ENCODE peak calls at places on chromosomes 12 and 14, in nine cellular contexts. F is PC-3; X is left lung; A is CD8-positive, alpha-beta memory T cell; M is esophagus squamous epithelium; U is astrocyte; G is mesendoderm; R is Peyer's patch; Y is right atrium auricular region. C is an unnamed sample.

GRCh38 chr14:22557846-22558220 is 31.2 kb downstream of the DAD1 start:
- DNase-seq in R (no peak), G (no peak), A (no peak), Y (no peak), U (no peak), X (no peak), M (no peak), F (no peak), C (no peak)

GRCh38 chr14:82642425-82642824 is 1108.8 kb upstream of the SEL1L start:
- DNase-seq in X (peak; percentile 43), F (peak; percentile 3), G (peak; percentile 70), Y (no peak), A (no peak), U (no peak), M (no peak), R (no peak), C (no peak)

GRCh38 chr12:77325505-77325904 is 260.1 kb upstream of the E2F7 start:
- DNase-seq in X (peak; percentile 82), G (peak; percentile 13), U (no peak), A (no peak), Y (no peak), F (no peak), R (no peak), M (no peak), C (no peak)

GRCh38 chr12:66188584-66189475 is at the start of gene IRAK3:
- DNase-seq in A (peak; percentile 51), R (peak; percentile 79), F (no peak), U (peak; percentile 20), M (peak; percentile 13), X (peak; percentile 98), G (peak; percentile 58), Y (peak; percentile 97), C (peak; percentile 37)

GRCh38 chr14:81727243-81727642 is 193.6 kb upstream of the SEL1L start:
- DNase-seq in M (no peak), X (no peak), A (no peak), R (no peak), Y (no peak), F (peak; percentile 11), G (no peak), U (peak; percentile 0), C (no peak)

GRCh38 chr12:117900561-117900960 is 68.2 kb downstream of the KSR2 start:
- DNase-seq in A (no peak), M (no peak), U (peak; percentile 51), R (no peak), G (no peak), Y (no peak), X (no peak), F (peak; percentile 96), C (no peak)

GRCh38 chr14:61203059-61203753 is 77.9 kb downstream of the TMEM30B start:
- DNase-seq in F (no peak), G (peak; percentile 15), A (no peak), X (no peak), U (no peak), M (no peak), Y (no peak), R (no peak), C (no peak)

GRCh38 chr14:47606601-47607000 is 68.8 kb downstream of the MDGA2 start:
- DNase-seq in A (no peak), Y (no peak), X (no peak), G (no peak), F (peak; percentile 3), M (no peak), R (no peak), U (no peak), C (no peak)

GRCh38 chr12:116133149-116133548 is 144.3 kb downstream of the MED13L start:
- DNase-seq in X (no peak), F (peak; percentile 43), M (no peak), R (no peak), U (no peak), A (no peak), Y (no peak), G (no peak), C (peak; percentile 75)

GRCh38 chr12:14393736-14394135 is 28.3 kb downstream of the ATF7IP start:
- DNase-seq in X (no peak), A (no peak), M (no peak), Y (no peak), R (no peak), G (no peak), U (peak; percentile 64), F (no peak), C (peak; percentile 42)

DNA sequence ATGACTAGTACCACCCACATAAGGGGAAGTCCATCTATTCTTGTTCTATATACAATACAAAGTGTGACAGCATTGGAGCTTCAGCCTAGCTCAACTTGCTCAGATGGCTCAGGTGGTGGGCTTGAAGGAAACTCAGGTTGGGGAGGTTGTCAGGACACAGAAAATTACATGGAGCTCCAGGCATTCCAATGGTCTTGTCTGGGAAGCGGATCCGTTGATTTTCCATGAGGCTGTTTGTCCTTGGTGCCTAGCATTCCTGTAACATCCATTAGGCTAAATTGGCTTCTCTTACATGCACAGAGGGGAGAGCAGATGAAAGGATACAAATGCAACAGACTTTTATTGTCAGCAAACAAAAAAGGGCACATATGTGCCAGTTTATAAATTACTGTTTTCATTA is 75.5 kb upstream of the OTX2 start:
- DNase-seq in A (no peak), G (peak; percentile 46), Y (no peak), M (no peak), F (no peak), U (no peak), X (no peak), R (no peak), C (no peak)
- H3K27me3 ChIP-seq in A (no peaks in the 10 kb centered on the region), G (no peaks in the 10 kb centered on the region), Y (no peaks in the 10 kb centered on the region), M (no peaks in the 10 kb centered on the region), F (peaks cover 74% of the 10 kb centered on the region), U (no peaks in the 10 kb centered on the region), X (peaks cover 20% of the 10 kb centered on the region), R (no peaks in the 10 kb centered on the region), C (peaks cover 2% of the 10 kb centered on the region)

DNA sequence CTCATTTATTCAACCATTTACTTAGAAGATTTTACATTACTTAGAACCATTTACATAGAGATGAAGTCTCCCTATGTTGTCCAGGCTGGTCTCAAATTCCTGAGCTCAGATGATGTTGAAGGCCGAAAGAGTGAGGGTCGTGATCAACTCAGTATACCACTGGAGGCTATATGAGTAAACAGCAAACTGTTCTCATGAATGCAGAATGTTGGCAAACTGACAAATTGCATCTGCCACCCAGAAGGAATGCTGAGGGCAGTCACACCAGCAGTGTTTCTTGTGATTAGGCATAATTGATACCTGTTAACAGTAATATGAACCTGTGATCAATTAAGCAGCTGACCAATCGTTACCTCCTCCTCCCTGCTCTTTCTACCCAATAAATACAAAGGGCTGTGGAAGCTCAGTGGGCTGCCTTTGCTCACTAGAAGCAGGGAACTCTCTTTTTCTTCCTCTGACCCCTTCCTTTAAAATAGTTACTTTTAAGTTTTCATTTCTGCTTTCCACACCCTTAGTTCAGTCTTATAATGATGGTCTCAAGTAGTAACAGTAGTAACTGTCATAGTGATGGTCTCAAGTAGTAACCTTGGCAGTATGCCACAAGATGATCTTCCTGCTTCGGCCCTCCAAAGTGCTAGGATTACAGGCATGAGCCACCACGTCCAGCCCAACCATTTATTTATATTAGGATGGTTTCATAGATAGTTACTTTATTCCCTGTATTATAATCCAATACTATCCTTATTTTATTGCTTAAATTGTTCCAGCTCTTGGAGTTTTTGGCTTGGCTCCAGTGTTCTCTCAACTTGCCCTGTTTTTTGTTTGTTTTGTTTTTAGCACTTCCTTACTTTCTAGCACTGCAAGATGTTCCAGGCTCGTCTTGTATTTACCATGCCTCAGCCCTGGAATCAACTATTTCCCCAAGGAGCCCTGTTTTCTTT is 25.8 kb downstream of the LIMA1 start:
- DNase-seq in G (no peak), U (no peak), Y (no peak), M (no peak), X (no peak), F (peak; percentile 65), R (no peak), A (no peak), C (peak; percentile 32)
- H3K4me1 ChIP-seq in G (no peaks in the 10 kb centered on the region), U (peaks cover 16% of the 10 kb centered on the region), Y (no peaks in the 10 kb centered on the region), M (peaks cover 7% of the 10 kb centered on the region), X (peaks cover 16% of the 10 kb centered on the region), F (peaks cover 83% of the 10 kb centered on the region), R (no peaks in the 10 kb centered on the region), A (no peaks in the 10 kb centered on the region), C (peaks cover 56% of the 10 kb centered on the region)

GRCh38 chr12:51689972-51690371 is 98.9 kb downstream of the SCN8A start:
- DNase-seq in M (no peak), Y (no peak), X (no peak), A (no peak), U (no peak), R (no peak), G (no peak), F (no peak), C (no peak)

GRCh38 chr12:51693569-51693968 is 102.5 kb downstream of the SCN8A start:
- DNase-seq in R (no peak), Y (no peak), A (no peak), G (no peak), X (no peak), F (no peak), U (no peak), M (no peak), C (no peak)

GRCh38 chr12:51695241-51696010 is 104.4 kb downstream of the SCN8A start:
- DNase-seq in X (no peak), A (no peak), G (peak; percentile 4), R (no peak), M (no peak), U (peak; percentile 10), Y (no peak), F (no peak), C (no peak)

GRCh38 chr12:51694146-51694545 is 103.1 kb downstream of the SCN8A start:
- DNase-seq in F (no peak), U (no peak), R (no peak), M (no peak), X (no peak), G (no peak), Y (no peak), A (no peak), C (no peak)

GRCh38 chr12:51692016-51692415 is 101.0 kb downstream of the SCN8A start:
- DNase-seq in X (no peak), G (no peak), A (no peak), F (no peak), Y (no peak), R (no peak), U (no peak), M (no peak), C (no peak)
- H3K27me3 ChIP-seq in X (no peaks in the 10 kb centered on the region), G (no peaks in the 10 kb centered on the region), A (no peaks in the 10 kb centered on the region), F (no peaks in the 10 kb centered on the region), Y (no peaks in the 10 kb centered on the region), R (no peaks in the 10 kb centered on the region), U (no peaks in the 10 kb centered on the region), M (no peaks in the 10 kb centered on the region), C (peaks cover 2% of the 10 kb centered on the region)

GRCh38 chr12:106082216-106083175 is 56.3 kb downstream of the NUAK1 start:
- DNase-seq in R (no peak), G (no peak), Y (no peak), M (no peak), A (no peak), X (no peak), U (peak; percentile 54), F (no peak), C (no peak)

GRCh38 chr12:106085213-106085612 is 53.5 kb downstream of the NUAK1 start:
- DNase-seq in R (no peak), X (no peak), Y (no peak), U (no peak), G (no peak), M (no peak), F (no peak), A (no peak), C (no peak)

GRCh38 chr12:106086696-106087095 is 52.1 kb downstream of the NUAK1 start:
- DNase-seq in R (no peak), M (no peak), G (no peak), Y (no peak), A (no peak), X (no peak), U (no peak), F (no peak), C (no peak)

GRCh38 chr12:106084759-106085158 is 54.0 kb downstream of the NUAK1 start:
- DNase-seq in A (no peak), F (no peak), M (no peak), G (no peak), R (no peak), X (no peak), Y (no peak), U (no peak), C (no peak)

GRCh38 chr12:106084048-106084671 is 54.6 kb downstream of the NUAK1 start:
- DNase-seq in G (peak; percentile 99), U (peak; percentile 97), A (no peak), R (no peak), X (no peak), M (no peak), F (peak; percentile 62), Y (no peak), C (peak; percentile 47)
- H3K4me1 ChIP-seq in G (peaks cover 2% of the 10 kb centered on the region), U (peaks cover 61% of the 10 kb centered on the region), A (no peaks in the 10 kb centered on the region), R (no peaks in the 10 kb centered on the region), X (no peaks in the 10 kb centered on the region), M (no peaks in the 10 kb centered on the region), F (peaks cover 16% of the 10 kb centered on the region), Y (no peaks in the 10 kb centered on the region), C (peaks cover 21% of the 10 kb centered on the region)

C was measured in mammary epithelial cell.